ENCODE peak calls at places on chromosome X, in eight cellular contexts. One of them, this sample, is unnamed.
A peak's percentile ranks its signal among the peaks of the same experiment; 100 is the strongest.

GRCh38 chrX:46582964-46583363 is 9.4 kb downstream of the CHST7 start:
- DNase-seq in heart left ventricle: no peak
- DNase-seq in IMR-90: peak; percentile 92
- DNase-seq in prostate gland: peak; percentile 4
- DNase-seq in lower leg skin: peak; percentile 7
- DNase-seq in NB4: no peak
- DNase-seq in body of pancreas: no peak
- DNase-seq in GM12892: no peak
- DNase-seq in this sample: no peak

GRCh38 chrX:45017946-45018345 is 145.0 kb downstream of the KDM6A start:
- DNase-seq in NB4: no peak
- DNase-seq in body of pancreas: no peak
- DNase-seq in GM12892: no peak
- DNase-seq in IMR-90: no peak
- DNase-seq in lower leg skin: no peak
- DNase-seq in prostate gland: no peak
- DNase-seq in heart left ventricle: no peak
- DNase-seq in this sample: no peak

GRCh38 chrX:103431316-103431715 is 55.0 kb downstream of the BEX3 start:
- DNase-seq in prostate gland: no peak
- DNase-seq in GM12892: no peak
- DNase-seq in NB4: no peak
- DNase-seq in IMR-90: peak; percentile 61
- DNase-seq in body of pancreas: no peak
- DNase-seq in lower leg skin: no peak
- DNase-seq in heart left ventricle: no peak
- DNase-seq in this sample: no peak

GRCh38 chrX:19446397-19446796 is 68.9 kb downstream of the MAP3K15 start:
- DNase-seq in NB4: no peak
- DNase-seq in prostate gland: no peak
- DNase-seq in body of pancreas: no peak
- DNase-seq in lower leg skin: no peak
- DNase-seq in GM12892: no peak
- DNase-seq in IMR-90: no peak
- DNase-seq in heart left ventricle: no peak
- DNase-seq in this sample: no peak

GRCh38 chrX:104118765-104119164 is 6.4 kb downstream of the ZCCHC18 start:
- DNase-seq in body of pancreas: no peak
- DNase-seq in NB4: no peak
- DNase-seq in lower leg skin: no peak
- DNase-seq in prostate gland: no peak
- DNase-seq in GM12892: no peak
- DNase-seq in heart left ventricle: no peak
- DNase-seq in IMR-90: no peak
- DNase-seq in this sample: no peak

GRCh38 chrX:627510-627964 is 3.1 kb upstream of the SHOX start:
- DNase-seq in body of pancreas: no peak
- DNase-seq in prostate gland: no peak
- DNase-seq in IMR-90: no peak
- DNase-seq in lower leg skin: peak; percentile 65
- DNase-seq in NB4: peak; percentile 19
- DNase-seq in heart left ventricle: no peak
- DNase-seq in GM12892: no peak
- DNase-seq in this sample: no peak

GRCh38 chrX:46408553-46409407 is 136.4 kb downstream of the ZNF674 start:
- DNase-seq in NB4: peak; percentile 70
- DNase-seq in prostate gland: peak; percentile 46
- DNase-seq in lower leg skin: peak; percentile 92
- DNase-seq in heart left ventricle: peak; percentile 37
- DNase-seq in IMR-90: peak; percentile 76
- DNase-seq in GM12892: peak; percentile 18
- DNase-seq in body of pancreas: peak; percentile 87
- DNase-seq in this sample: no peak

GRCh38 chrX:41922694-41923171 is 621 bp downstream of the CASK start:
- DNase-seq in NB4: peak; percentile 1
- DNase-seq in lower leg skin: no peak
- DNase-seq in prostate gland: peak; percentile 11
- DNase-seq in heart left ventricle: peak; percentile 32
- DNase-seq in IMR-90: no peak
- DNase-seq in body of pancreas: peak; percentile 40
- DNase-seq in GM12892: no peak
- DNase-seq in this sample: no peak

DNA sequence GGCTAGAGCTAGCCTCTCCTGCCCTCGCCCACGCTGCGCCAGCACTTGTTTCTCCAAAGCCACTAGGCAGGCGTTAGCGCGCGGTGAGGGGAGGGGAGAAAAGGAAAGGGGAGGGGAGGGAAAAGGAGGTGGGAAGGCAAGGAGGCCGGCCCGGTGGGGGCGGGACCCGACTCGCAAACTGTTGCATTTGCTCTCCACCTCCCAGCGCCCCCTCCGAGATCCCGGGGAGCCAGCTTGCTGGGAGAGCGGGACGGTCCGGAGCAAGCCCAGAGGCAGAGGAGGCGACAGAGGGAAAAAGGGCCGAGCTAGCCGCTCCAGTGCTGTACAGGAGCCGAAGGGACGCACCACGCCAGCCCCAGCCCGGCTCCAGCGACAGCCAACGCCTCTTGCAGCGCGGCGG is at the start of gene AR:
- DNase-seq in NB4: no peak
- DNase-seq in body of pancreas: peak; percentile 62
- DNase-seq in GM12892: no peak
- DNase-seq in IMR-90: peak; percentile 28
- DNase-seq in lower leg skin: peak; percentile 93
- DNase-seq in heart left ventricle: peak; percentile 66
- DNase-seq in prostate gland: peak; percentile 69
- DNase-seq in this sample: peak; percentile 27
- TF ChIP-seq POLR2A in NB4: no peak
- TF ChIP-seq POLR2A in body of pancreas: no peak
- TF ChIP-seq POLR2A in GM12892: no peak
- TF ChIP-seq POLR2A in IMR-90: no peak
- TF ChIP-seq POLR2A in lower leg skin: no peak
- TF ChIP-seq POLR2A in heart left ventricle: no peak
- TF ChIP-seq POLR2A in prostate gland: peak; percentile 54
- TF ChIP-seq POLR2A in this sample: no peak

GRCh38 chrX:64204252-64204651 is 1.3 kb downstream of the AMER1 start:
- DNase-seq in GM12892: no peak
- DNase-seq in prostate gland: peak; percentile 3
- DNase-seq in IMR-90: peak; percentile 1
- DNase-seq in NB4: no peak
- DNase-seq in body of pancreas: peak; percentile 54
- DNase-seq in lower leg skin: no peak
- DNase-seq in heart left ventricle: peak; percentile 19
- DNase-seq in this sample: no peak

GRCh38 chrX:64206556-64207162 is 1.2 kb upstream of the AMER1 start:
- DNase-seq in GM12892: no peak
- DNase-seq in heart left ventricle: peak; percentile 15
- DNase-seq in body of pancreas: peak; percentile 39
- DNase-seq in lower leg skin: no peak
- DNase-seq in IMR-90: peak; percentile 55
- DNase-seq in prostate gland: peak; percentile 11
- DNase-seq in NB4: peak; percentile 3
- DNase-seq in this sample: no peak

GRCh38 chrX:64204701-64205440 is 637 bp downstream of the AMER1 start:
- DNase-seq in NB4: peak; percentile 64
- DNase-seq in GM12892: peak; percentile 41
- DNase-seq in IMR-90: peak; percentile 19
- DNase-seq in body of pancreas: peak; percentile 60
- DNase-seq in heart left ventricle: peak; percentile 23
- DNase-seq in prostate gland: peak; percentile 9
- DNase-seq in lower leg skin: no peak
- DNase-seq in this sample: no peak

GRCh38 chrX:64205441-64205734 is at the start of gene AMER1:
- DNase-seq in lower leg skin: peak; percentile 86
- DNase-seq in GM12892: no peak
- DNase-seq in NB4: no peak
- DNase-seq in heart left ventricle: no peak
- DNase-seq in IMR-90: no peak
- DNase-seq in body of pancreas: no peak
- DNase-seq in prostate gland: no peak
- DNase-seq in this sample: peak; percentile 51

DNA sequence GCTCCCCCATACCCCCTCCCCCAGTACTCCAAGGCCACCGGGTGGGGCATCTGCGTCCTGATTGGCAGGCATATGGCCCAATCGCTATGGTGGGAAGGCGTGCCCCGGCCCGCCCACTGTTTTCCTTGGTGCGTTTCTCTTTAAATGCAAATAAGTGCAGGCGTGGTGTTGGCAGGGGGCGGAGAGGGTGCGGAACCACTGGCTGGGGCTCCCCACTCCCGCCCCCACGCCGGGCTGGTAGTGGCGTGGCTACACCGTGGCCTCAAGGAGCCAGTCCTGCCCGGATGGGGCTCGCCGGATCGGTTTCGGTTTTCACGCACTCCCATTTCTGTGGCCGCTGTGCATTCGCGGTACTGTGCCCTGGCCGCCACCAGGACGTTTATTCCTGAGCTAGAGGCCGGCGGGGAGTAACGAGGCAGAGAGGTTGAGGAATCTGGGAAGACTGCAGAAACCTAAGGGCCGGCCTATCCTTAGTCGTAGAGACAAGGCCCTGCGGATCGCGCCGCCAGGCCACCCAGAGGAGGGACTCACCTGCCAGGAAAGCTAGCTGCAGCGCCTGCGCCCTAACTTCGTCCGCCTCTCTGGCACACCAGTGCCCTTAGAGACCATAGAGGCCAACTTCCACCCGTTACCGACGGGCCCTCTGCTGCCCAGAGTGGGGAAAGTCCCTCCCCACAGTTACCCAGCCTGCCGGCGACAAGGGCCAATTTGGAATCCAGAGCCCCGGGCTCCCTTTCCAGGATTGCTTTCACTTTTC is 405 bp upstream of the AMER1 start:
- DNase-seq in body of pancreas: peak; percentile 95
- DNase-seq in NB4: peak; percentile 94
- DNase-seq in GM12892: peak; percentile 81
- DNase-seq in heart left ventricle: peak; percentile 93
- DNase-seq in IMR-90: peak; percentile 87
- DNase-seq in lower leg skin: peak; percentile 98
- DNase-seq in prostate gland: peak; percentile 93
- DNase-seq in this sample: peak; percentile 71
- TF ChIP-seq POLR2A in body of pancreas: peak; percentile 96
- TF ChIP-seq POLR2A in NB4: peak; percentile 55
- TF ChIP-seq POLR2A in GM12892: peak; percentile 77
- TF ChIP-seq POLR2A in heart left ventricle: no peak
- TF ChIP-seq POLR2A in IMR-90: peak; percentile 58
- TF ChIP-seq POLR2A in lower leg skin: no peak
- TF ChIP-seq POLR2A in prostate gland: peak; percentile 40
- TF ChIP-seq POLR2A in this sample: peak; percentile 70

GRCh38 chrX:54181196-54181953 is 1.7 kb downstream of the FAM120C start:
- DNase-seq in NB4: peak; percentile 21
- DNase-seq in GM12892: no peak
- DNase-seq in lower leg skin: no peak
- DNase-seq in prostate gland: no peak
- DNase-seq in IMR-90: peak; percentile 41
- DNase-seq in heart left ventricle: no peak
- DNase-seq in body of pancreas: peak; percentile 28
- DNase-seq in this sample: no peak

GRCh38 chrX:54184474-54184873 is 1.4 kb upstream of the FAM120C start:
- DNase-seq in GM12892: no peak
- DNase-seq in lower leg skin: no peak
- DNase-seq in IMR-90: no peak
- DNase-seq in body of pancreas: no peak
- DNase-seq in prostate gland: no peak
- DNase-seq in heart left ventricle: no peak
- DNase-seq in NB4: no peak
- DNase-seq in this sample: no peak

GRCh38 chrX:54180403-54180802 is 2.7 kb downstream of the FAM120C start:
- DNase-seq in GM12892: no peak
- DNase-seq in prostate gland: no peak
- DNase-seq in heart left ventricle: no peak
- DNase-seq in body of pancreas: no peak
- DNase-seq in lower leg skin: no peak
- DNase-seq in IMR-90: peak; percentile 58
- DNase-seq in NB4: no peak
- DNase-seq in this sample: no peak

GRCh38 chrX:54182194-54182863 is 725 bp downstream of the FAM120C start:
- DNase-seq in NB4: peak; percentile 78
- DNase-seq in body of pancreas: peak; percentile 75
- DNase-seq in lower leg skin: peak; percentile 91
- DNase-seq in prostate gland: peak; percentile 36
- DNase-seq in IMR-90: no peak
- DNase-seq in heart left ventricle: peak; percentile 57
- DNase-seq in GM12892: peak; percentile 36
- DNase-seq in this sample: no peak

DNA sequence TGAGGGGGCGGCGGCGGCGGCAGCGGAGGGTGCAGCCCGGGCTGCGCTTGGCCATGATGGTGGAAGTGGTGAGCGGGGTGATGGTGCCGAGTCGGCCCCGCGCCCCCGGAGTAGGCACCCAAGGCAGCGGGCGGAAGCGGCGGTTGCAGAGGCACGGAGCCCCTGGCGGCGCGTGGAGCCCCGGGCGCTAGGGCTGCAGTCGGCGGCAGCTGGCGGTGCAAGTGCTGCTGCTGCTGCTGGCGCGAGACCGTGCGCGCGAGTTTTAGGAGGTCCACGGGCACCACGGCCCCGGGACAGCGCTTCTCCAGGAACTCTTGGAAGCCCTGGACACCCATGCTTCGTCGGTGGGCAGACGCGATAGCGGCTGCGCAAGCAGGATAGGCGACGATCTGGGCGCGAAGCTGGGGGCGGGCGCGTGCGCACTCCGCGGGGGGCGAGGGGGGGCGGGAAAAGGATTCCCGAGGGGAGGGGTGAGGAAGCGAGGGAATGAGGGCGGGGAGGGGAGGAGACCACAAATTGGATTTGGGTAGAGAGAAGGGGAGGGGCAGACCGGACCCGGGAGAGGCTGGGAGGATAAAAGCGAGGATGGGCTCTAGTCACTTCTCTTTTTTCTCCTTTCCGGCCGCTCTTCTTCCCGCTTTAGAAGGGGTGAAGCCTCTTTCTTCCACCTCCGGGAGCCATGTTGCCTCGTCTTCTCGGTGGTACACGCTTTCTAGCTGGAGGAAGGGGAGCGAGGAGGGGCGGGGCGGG is at the start of gene FAM120C:
- DNase-seq in lower leg skin: peak; percentile 89
- DNase-seq in GM12892: peak; percentile 57
- DNase-seq in prostate gland: peak; percentile 39
- DNase-seq in NB4: peak; percentile 89
- DNase-seq in IMR-90: peak; percentile 64
- DNase-seq in body of pancreas: peak; percentile 68
- DNase-seq in heart left ventricle: peak; percentile 76
- DNase-seq in this sample: peak; percentile 30
- TF ChIP-seq POLR2A in lower leg skin: no peak
- TF ChIP-seq POLR2A in GM12892: no peak
- TF ChIP-seq POLR2A in prostate gland: no peak
- TF ChIP-seq POLR2A in NB4: peak; percentile 75
- TF ChIP-seq POLR2A in IMR-90: peak; percentile 64
- TF ChIP-seq POLR2A in body of pancreas: peak; percentile 45
- TF ChIP-seq POLR2A in heart left ventricle: no peak
- TF ChIP-seq POLR2A in this sample: peak; percentile 60

GRCh38 chrX:13077168-13077567 is 32.7 kb upstream of the FAM9C start:
- DNase-seq in heart left ventricle: no peak
- DNase-seq in lower leg skin: no peak
- DNase-seq in prostate gland: no peak
- DNase-seq in NB4: peak; percentile 78
- DNase-seq in body of pancreas: no peak
- DNase-seq in IMR-90: peak; percentile 47
- DNase-seq in GM12892: no peak
- DNase-seq in this sample: no peak

GRCh38 chrX:13076176-13076956 is 31.9 kb upstream of the FAM9C start:
- DNase-seq in body of pancreas: no peak
- DNase-seq in GM12892: no peak
- DNase-seq in NB4: no peak
- DNase-seq in lower leg skin: no peak
- DNase-seq in IMR-90: peak; percentile 51
- DNase-seq in prostate gland: no peak
- DNase-seq in heart left ventricle: no peak
- DNase-seq in this sample: no peak

GRCh38 chrX:13069771-13070410 is 25.5 kb upstream of the FAM9C start:
- DNase-seq in IMR-90: peak; percentile 56
- DNase-seq in lower leg skin: no peak
- DNase-seq in prostate gland: no peak
- DNase-seq in heart left ventricle: no peak
- DNase-seq in NB4: peak; percentile 18
- DNase-seq in GM12892: no peak
- DNase-seq in body of pancreas: no peak
- DNase-seq in this sample: no peak

GRCh38 chrX:13078739-13079444 is 34.5 kb upstream of the FAM9C start:
- DNase-seq in lower leg skin: no peak
- DNase-seq in NB4: peak; percentile 77
- DNase-seq in IMR-90: peak; percentile 81
- DNase-seq in heart left ventricle: peak; percentile 52
- DNase-seq in prostate gland: peak; percentile 4
- DNase-seq in GM12892: no peak
- DNase-seq in body of pancreas: peak; percentile 64
- DNase-seq in this sample: no peak

DNA sequence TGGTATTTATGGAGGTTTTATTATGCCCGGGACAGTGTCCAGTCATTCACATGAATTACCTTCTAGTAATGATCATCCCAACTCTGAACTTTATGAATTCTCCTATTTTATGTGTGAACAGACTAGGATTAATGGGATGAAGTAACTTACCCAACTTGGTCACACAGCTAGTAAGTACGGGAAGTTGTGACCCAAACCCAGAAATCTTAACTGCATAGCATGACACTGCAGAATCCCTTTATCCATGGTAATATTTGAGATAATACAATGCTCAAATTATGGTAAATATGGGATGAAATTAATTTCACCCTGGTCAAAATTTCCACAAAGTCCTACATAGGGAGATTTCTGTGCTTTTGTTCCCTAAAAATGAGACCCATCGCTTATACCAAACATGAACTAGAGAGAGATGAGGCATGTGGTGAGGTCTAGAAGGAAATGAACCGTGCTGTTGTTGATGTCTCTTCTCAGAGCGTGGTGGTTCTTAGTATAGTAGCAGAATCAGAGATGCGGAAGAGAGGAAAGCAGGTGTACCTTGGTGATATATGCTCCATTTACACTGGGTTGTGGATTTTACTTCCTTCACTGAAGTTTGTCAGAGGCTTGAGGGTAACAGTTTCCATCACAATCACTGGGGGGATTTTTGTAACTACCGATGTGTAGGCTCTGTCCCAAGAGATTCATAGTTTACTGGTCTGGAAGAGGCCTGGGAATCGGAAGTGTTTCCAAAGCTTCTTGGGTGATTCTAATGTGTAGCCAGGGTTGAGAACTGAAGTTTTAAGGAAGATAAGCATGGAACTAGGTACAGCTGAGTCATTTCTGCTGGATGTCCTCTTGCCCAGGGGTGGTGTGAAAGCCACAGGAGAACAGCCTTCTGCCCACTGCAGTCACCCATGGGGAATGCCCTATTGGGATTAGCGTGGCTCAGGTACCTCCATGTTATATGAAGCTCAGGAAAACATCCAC is 30.2 kb upstream of the FAM9C start:
- DNase-seq in NB4: no peak
- DNase-seq in body of pancreas: no peak
- DNase-seq in IMR-90: no peak
- DNase-seq in prostate gland: no peak
- DNase-seq in GM12892: no peak
- DNase-seq in lower leg skin: no peak
- DNase-seq in heart left ventricle: no peak
- DNase-seq in this sample: no peak
- TF ChIP-seq POLR2A in NB4: no peak
- TF ChIP-seq POLR2A in body of pancreas: no peak
- TF ChIP-seq POLR2A in IMR-90: no peak
- TF ChIP-seq POLR2A in prostate gland: no peak
- TF ChIP-seq POLR2A in GM12892: peak; percentile 52
- TF ChIP-seq POLR2A in lower leg skin: no peak
- TF ChIP-seq POLR2A in heart left ventricle: no peak
- TF ChIP-seq POLR2A in this sample: no peak